ENCODE peak calls at places on chromosomes 6 and 20, in five cellular contexts. One of them, this sample, is unnamed.
A peak's percentile ranks its signal among the peaks of the same experiment; 100 is the strongest.

GRCh38 chr6:2580996-2581395 is 169.7 kb downstream of the MYLK4 start:
- DNase-seq in MM.1S: no peak
- DNase-seq in AG04450: no peak
- DNase-seq in astrocyte of the spinal cord: no peak
- DNase-seq in prostate gland: no peak
- DNase-seq in this sample: no peak

GRCh38 chr6:85640806-85641205 is 1.9 kb downstream of the SYNCRIP start:
- DNase-seq in MM.1S: no peak
- DNase-seq in AG04450: no peak
- DNase-seq in astrocyte of the spinal cord: peak; percentile 13
- DNase-seq in prostate gland: no peak
- DNase-seq in this sample: no peak

GRCh38 chr20:39048000-39048696 is 86.0 kb downstream of the DHX35 start:
- DNase-seq in MM.1S: peak; percentile 67
- DNase-seq in AG04450: peak; percentile 58
- DNase-seq in astrocyte of the spinal cord: peak; percentile 78
- DNase-seq in prostate gland: peak; percentile 62
- DNase-seq in this sample: peak; percentile 90

GRCh38 chr6:119586250-119586882 is 236.8 kb upstream of the MAN1A1 start:
- DNase-seq in MM.1S: no peak
- DNase-seq in AG04450: no peak
- DNase-seq in astrocyte of the spinal cord: no peak
- DNase-seq in prostate gland: no peak
- DNase-seq in this sample: peak; percentile 13

GRCh38 chr6:140566706-140567330 is 1192.4 kb upstream of the CITED2 start:
- DNase-seq in MM.1S: no peak
- DNase-seq in AG04450: no peak
- DNase-seq in astrocyte of the spinal cord: peak; percentile 71
- DNase-seq in prostate gland: no peak
- DNase-seq in this sample: no peak

GRCh38 chr6:1524040-1524480 is 85.7 kb upstream of the FOXC1 start:
- DNase-seq in MM.1S: peak; percentile 63
- DNase-seq in AG04450: no peak
- DNase-seq in astrocyte of the spinal cord: peak; percentile 49
- DNase-seq in prostate gland: peak; percentile 43
- DNase-seq in this sample: peak; percentile 83

GRCh38 chr20:46545077-46545826 is 5.2 kb downstream of the OCSTAMP start:
- DNase-seq in MM.1S: peak; percentile 92
- DNase-seq in AG04450: no peak
- DNase-seq in astrocyte of the spinal cord: no peak
- DNase-seq in prostate gland: no peak
- DNase-seq in this sample: no peak

GRCh38 chr20:56343861-56344381 is 14.9 kb upstream of the FAM210B start:
- DNase-seq in MM.1S: peak; percentile 59
- DNase-seq in AG04450: no peak
- DNase-seq in astrocyte of the spinal cord: peak; percentile 22
- DNase-seq in prostate gland: peak; percentile 39
- DNase-seq in this sample: peak; percentile 81

GRCh38 chr20:57250607-57251343 is 15.7 kb downstream of the BMP7 start:
- DNase-seq in MM.1S: no peak
- DNase-seq in AG04450: no peak
- DNase-seq in astrocyte of the spinal cord: no peak
- DNase-seq in prostate gland: no peak
- DNase-seq in this sample: no peak

GRCh38 chr20:58306421-58307261 is 2.9 kb upstream of the RAB22A start:
- DNase-seq in MM.1S: peak; percentile 24
- DNase-seq in AG04450: peak; percentile 21
- DNase-seq in astrocyte of the spinal cord: peak; percentile 66
- DNase-seq in prostate gland: no peak
- DNase-seq in this sample: peak; percentile 46

GRCh38 chr20:64057628-64058498 is 5.1 kb upstream of the TCEA2 start:
- DNase-seq in MM.1S: peak; percentile 56
- DNase-seq in AG04450: no peak
- DNase-seq in astrocyte of the spinal cord: peak; percentile 35
- DNase-seq in prostate gland: peak; percentile 53
- DNase-seq in this sample: peak; percentile 92

GRCh38 chr20:45336530-45337366 is 11.5 kb downstream of the SDC4 start:
- DNase-seq in MM.1S: no peak
- DNase-seq in AG04450: peak; percentile 68
- DNase-seq in astrocyte of the spinal cord: peak; percentile 84
- DNase-seq in prostate gland: no peak
- DNase-seq in this sample: no peak

GRCh38 chr6:2940851-2941250 is 30.5 kb downstream of the SERPINB6 start:
- DNase-seq in MM.1S: no peak
- DNase-seq in AG04450: no peak
- DNase-seq in astrocyte of the spinal cord: no peak
- DNase-seq in prostate gland: no peak
- DNase-seq in this sample: no peak

GRCh38 chr6:114783083-114783482 is 440.3 kb upstream of the HS3ST5 start:
- DNase-seq in MM.1S: no peak
- DNase-seq in AG04450: no peak
- DNase-seq in astrocyte of the spinal cord: no peak
- DNase-seq in prostate gland: no peak
- DNase-seq in this sample: no peak

GRCh38 chr6:72619883-72620696 is 1.8 kb upstream of the KCNQ5 start:
- DNase-seq in MM.1S: peak; percentile 48
- DNase-seq in AG04450: no peak
- DNase-seq in astrocyte of the spinal cord: peak; percentile 44
- DNase-seq in prostate gland: no peak
- DNase-seq in this sample: peak; percentile 79

GRCh38 chr6:111377558-111378120 is 105.4 kb downstream of the REV3L start:
- DNase-seq in MM.1S: no peak
- DNase-seq in AG04450: no peak
- DNase-seq in astrocyte of the spinal cord: peak; percentile 21
- DNase-seq in prostate gland: no peak
- DNase-seq in this sample: no peak

GRCh38 chr20:20555838-20556237 is 156.6 kb downstream of the RALGAPA2 start:
- DNase-seq in MM.1S: no peak
- DNase-seq in AG04450: no peak
- DNase-seq in astrocyte of the spinal cord: no peak
- DNase-seq in prostate gland: no peak
- DNase-seq in this sample: no peak

GRCh38 chr20:57613481-57613921 is 6.7 kb downstream of the ZBP1 start:
- DNase-seq in MM.1S: no peak
- DNase-seq in AG04450: no peak
- DNase-seq in astrocyte of the spinal cord: no peak
- DNase-seq in prostate gland: no peak
- DNase-seq in this sample: no peak

DNA sequence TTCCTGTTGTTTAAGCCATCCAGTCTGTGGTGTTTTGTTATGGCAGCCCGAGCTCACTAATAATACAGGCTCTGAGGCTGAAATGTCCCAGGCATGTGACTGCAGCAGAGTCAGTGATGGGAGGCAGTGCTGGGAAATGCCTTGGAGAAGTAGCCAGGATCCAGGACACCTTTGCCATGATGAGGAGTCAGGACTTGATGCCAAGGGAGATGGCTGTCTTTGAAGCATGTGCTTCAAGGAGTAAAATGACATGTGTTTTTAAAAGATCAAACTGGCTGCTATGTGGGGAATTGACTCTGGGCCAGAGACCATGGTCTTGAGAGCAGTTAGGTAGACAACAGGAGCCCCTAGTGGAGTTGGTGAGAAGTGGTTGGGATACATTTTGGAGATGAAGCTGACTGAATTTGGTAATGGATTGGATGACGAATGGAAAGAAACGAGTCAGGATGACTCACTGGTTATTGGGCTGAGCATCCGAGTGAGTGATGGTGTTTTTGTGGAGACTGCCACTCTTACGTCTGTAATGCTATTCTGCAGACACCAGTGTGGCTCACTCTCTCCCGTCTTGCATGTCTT is 322.2 kb downstream of the PLCB1 start:
- DNase-seq in MM.1S: no peak
- DNase-seq in AG04450: peak; percentile 71
- DNase-seq in astrocyte of the spinal cord: peak; percentile 84
- DNase-seq in prostate gland: no peak
- DNase-seq in this sample: peak; percentile 10
- TF ChIP-seq CTCF in MM.1S: peak; percentile 37
- TF ChIP-seq CTCF in AG04450: peak; percentile 68
- TF ChIP-seq CTCF in astrocyte of the spinal cord: peak; percentile 60
- TF ChIP-seq CTCF in prostate gland: no peak
- TF ChIP-seq CTCF in this sample: peak; percentile 13

GRCh38 chr20:10404023-10404628 is 29.9 kb downstream of the MKKS start:
- DNase-seq in MM.1S: no peak
- DNase-seq in AG04450: no peak
- DNase-seq in astrocyte of the spinal cord: no peak
- DNase-seq in prostate gland: no peak
- DNase-seq in this sample: no peak
- TF ChIP-seq CTCF in MM.1S: no peak
- TF ChIP-seq CTCF in AG04450: no peak
- TF ChIP-seq CTCF in astrocyte of the spinal cord: no peak
- TF ChIP-seq CTCF in prostate gland: no peak
- TF ChIP-seq CTCF in this sample: no peak

DNA sequence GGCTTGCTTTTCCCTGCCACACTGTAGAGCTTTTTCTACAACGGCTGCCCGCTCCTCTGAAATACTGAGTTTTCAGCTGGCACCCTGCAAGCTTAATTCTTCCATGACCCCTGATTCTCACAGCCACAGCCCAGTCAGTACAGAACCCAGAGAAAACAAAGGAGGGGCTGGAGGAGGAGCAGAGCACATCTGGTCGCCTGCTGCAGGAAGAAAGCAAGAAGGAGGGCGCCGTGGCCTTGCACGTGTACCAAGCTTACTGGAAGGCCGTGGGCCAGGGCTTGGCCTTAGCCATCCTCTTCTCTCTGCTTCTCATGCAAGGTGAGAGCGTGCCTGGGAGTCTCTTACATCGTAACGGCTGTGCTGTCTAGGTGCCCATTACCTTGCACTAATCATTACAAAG is 11.3 kb downstream of the DLK2 start:
- DNase-seq in MM.1S: no peak
- DNase-seq in AG04450: no peak
- DNase-seq in astrocyte of the spinal cord: no peak
- DNase-seq in prostate gland: no peak
- DNase-seq in this sample: no peak
- TF ChIP-seq CTCF in MM.1S: no peak
- TF ChIP-seq CTCF in AG04450: no peak
- TF ChIP-seq CTCF in astrocyte of the spinal cord: no peak
- TF ChIP-seq CTCF in prostate gland: no peak
- TF ChIP-seq CTCF in this sample: no peak

GRCh38 chr6:30719356-30719755 is 796 bp upstream of the TUBB start:
- DNase-seq in MM.1S: no peak
- DNase-seq in AG04450: no peak
- DNase-seq in astrocyte of the spinal cord: no peak
- DNase-seq in prostate gland: no peak
- DNase-seq in this sample: no peak

GRCh38 chr6:30714263-30714662 is 2.8 kb downstream of the MDC1 start:
- DNase-seq in MM.1S: no peak
- DNase-seq in AG04450: no peak
- DNase-seq in astrocyte of the spinal cord: no peak
- DNase-seq in prostate gland: no peak
- DNase-seq in this sample: no peak

GRCh38 chr6:30719791-30720737 is at the start of gene TUBB:
- DNase-seq in MM.1S: peak; percentile 98
- DNase-seq in AG04450: peak; percentile 94
- DNase-seq in astrocyte of the spinal cord: peak; percentile 99
- DNase-seq in prostate gland: peak; percentile 98
- DNase-seq in this sample: peak; percentile 88

GRCh38 chr6:30716879-30717128 is 277 bp downstream of the MDC1 start:
- DNase-seq in MM.1S: no peak
- DNase-seq in AG04450: no peak
- DNase-seq in astrocyte of the spinal cord: no peak
- DNase-seq in prostate gland: no peak
- DNase-seq in this sample: no peak

GRCh38 chr6:30717129-30717844 is at the start of gene MDC1:
- DNase-seq in MM.1S: peak; percentile 99
- DNase-seq in AG04450: peak; percentile 100
- DNase-seq in astrocyte of the spinal cord: peak; percentile 100
- DNase-seq in prostate gland: peak; percentile 100
- DNase-seq in this sample: peak; percentile 95
- TF ChIP-seq CTCF in MM.1S: peak; percentile 13
- TF ChIP-seq CTCF in AG04450: peak; percentile 35
- TF ChIP-seq CTCF in astrocyte of the spinal cord: peak; percentile 29
- TF ChIP-seq CTCF in prostate gland: no peak
- TF ChIP-seq CTCF in this sample: no peak

GRCh38 chr6:107186047-107186446 is 70.7 kb upstream of the BEND3 start:
- DNase-seq in MM.1S: no peak
- DNase-seq in AG04450: no peak
- DNase-seq in astrocyte of the spinal cord: no peak
- DNase-seq in prostate gland: no peak
- DNase-seq in this sample: no peak

GRCh38 chr6:107180114-107180513 is 64.8 kb upstream of the BEND3 start:
- DNase-seq in MM.1S: no peak
- DNase-seq in AG04450: no peak
- DNase-seq in astrocyte of the spinal cord: no peak
- DNase-seq in prostate gland: no peak
- DNase-seq in this sample: no peak

GRCh38 chr6:107187630-107188029 is 72.3 kb upstream of the BEND3 start:
- DNase-seq in MM.1S: no peak
- DNase-seq in AG04450: no peak
- DNase-seq in astrocyte of the spinal cord: no peak
- DNase-seq in prostate gland: no peak
- DNase-seq in this sample: no peak

GRCh38 chr6:107185570-107185969 is 70.3 kb upstream of the BEND3 start:
- DNase-seq in MM.1S: no peak
- DNase-seq in AG04450: no peak
- DNase-seq in astrocyte of the spinal cord: peak; percentile 6
- DNase-seq in prostate gland: peak; percentile 42
- DNase-seq in this sample: no peak
- TF ChIP-seq CTCF in MM.1S: no peak
- TF ChIP-seq CTCF in AG04450: peak; percentile 28
- TF ChIP-seq CTCF in astrocyte of the spinal cord: peak; percentile 26
- TF ChIP-seq CTCF in prostate gland: peak; percentile 20
- TF ChIP-seq CTCF in this sample: no peak

DNA sequence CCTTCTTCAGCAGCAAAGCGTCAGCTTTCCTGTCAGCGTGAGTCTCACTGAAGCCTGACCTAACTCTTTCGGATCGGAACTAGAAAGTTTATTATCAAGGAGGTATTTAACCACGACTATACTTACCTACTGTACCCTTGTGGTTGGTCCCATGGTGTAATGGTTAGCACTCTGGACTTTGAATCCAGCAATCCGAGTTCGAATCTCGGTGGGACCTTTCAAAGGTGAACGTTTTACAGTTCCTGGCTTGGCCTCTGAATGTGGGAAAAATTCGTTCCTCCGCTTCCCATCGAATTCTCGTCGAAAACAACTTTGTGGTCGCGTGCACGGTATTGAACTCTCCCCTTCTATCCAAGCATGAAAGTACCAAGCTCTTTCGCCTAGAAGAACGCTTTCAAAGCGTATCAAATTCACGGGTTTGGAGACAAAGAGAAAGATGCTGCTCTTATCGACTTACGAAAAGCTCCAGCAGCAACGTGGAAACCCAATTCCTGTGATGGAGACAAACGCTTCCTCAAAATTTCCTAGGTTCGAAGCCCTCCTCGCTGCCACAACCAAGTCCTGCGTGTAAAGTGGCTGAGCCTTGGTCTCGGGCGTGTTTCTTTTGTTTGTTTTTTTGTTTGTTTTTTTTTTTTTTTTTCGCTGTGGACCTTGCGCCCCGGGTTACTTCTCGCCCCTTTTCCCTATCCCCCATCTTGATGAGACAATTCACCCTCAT is 63.7 kb downstream of the GPX5 start:
- DNase-seq in MM.1S: peak; percentile 85
- DNase-seq in AG04450: peak; percentile 74
- DNase-seq in astrocyte of the spinal cord: peak; percentile 93
- DNase-seq in prostate gland: no peak
- DNase-seq in this sample: peak; percentile 63
- TF ChIP-seq CTCF in MM.1S: no peak
- TF ChIP-seq CTCF in AG04450: no peak
- TF ChIP-seq CTCF in astrocyte of the spinal cord: no peak
- TF ChIP-seq CTCF in prostate gland: no peak
- TF ChIP-seq CTCF in this sample: no peak

GRCh38 chr6:110178626-110179405 is 654 bp downstream of the WASF1 start:
- DNase-seq in MM.1S: peak; percentile 46
- DNase-seq in AG04450: no peak
- DNase-seq in astrocyte of the spinal cord: peak; percentile 62
- DNase-seq in prostate gland: peak; percentile 42
- DNase-seq in this sample: peak; percentile 54
- TF ChIP-seq CTCF in MM.1S: peak; percentile 61
- TF ChIP-seq CTCF in AG04450: peak; percentile 76
- TF ChIP-seq CTCF in astrocyte of the spinal cord: peak; percentile 76
- TF ChIP-seq CTCF in prostate gland: peak; percentile 66
- TF ChIP-seq CTCF in this sample: peak; percentile 64

This sample was measured in GM13976.